ENCODE peak calls at places on chromosome 16, in seven cellular contexts. One of them, this sample, is unnamed.

GRCh38 chr16:65672960-65673359 is 551.1 kb upstream of the CDH11 start:
- DNase-seq in H9: no peak
- DNase-seq in H1: no peak
- DNase-seq in neuronal stem cell: no peak
- DNase-seq in IMR-90: peak
- DNase-seq in trophoblast cell: no peak
- DNase-seq in mesenchymal stem cell: no peak
- DNase-seq in this sample: peak

GRCh38 chr16:86029131-86029741 is 130.3 kb downstream of the IRF8 start:
- DNase-seq in IMR-90: peak
- DNase-seq in H9: no peak
- DNase-seq in mesenchymal stem cell: peak
- DNase-seq in trophoblast cell: no peak
- DNase-seq in neuronal stem cell: no peak
- DNase-seq in H1: no peak
- DNase-seq in this sample: no peak

GRCh38 chr16:9123871-9124270 is 32.4 kb downstream of the HAPSTR1 start:
- DNase-seq in H9: no peak
- DNase-seq in trophoblast cell: peak
- DNase-seq in H1: no peak
- DNase-seq in IMR-90: no peak
- DNase-seq in neuronal stem cell: no peak
- DNase-seq in mesenchymal stem cell: no peak
- DNase-seq in this sample: no peak

GRCh38 chr16:27717726-27718125 is 167.8 kb downstream of the KATNIP start:
- DNase-seq in H9: no peak
- DNase-seq in H1: no peak
- DNase-seq in trophoblast cell: no peak
- DNase-seq in mesenchymal stem cell: no peak
- DNase-seq in IMR-90: no peak
- DNase-seq in neuronal stem cell: no peak
- DNase-seq in this sample: no peak

GRCh38 chr16:27401768-27402568 is at the start of gene IL21R:
- DNase-seq in mesenchymal stem cell: no peak
- DNase-seq in H9: no peak
- DNase-seq in H1: no peak
- DNase-seq in trophoblast cell: no peak
- DNase-seq in IMR-90: peak
- DNase-seq in neuronal stem cell: no peak
- DNase-seq in this sample: no peak

GRCh38 chr16:57071840-57072541 is 20.4 kb upstream of the CPNE2 start:
- DNase-seq in H9: no peak
- DNase-seq in H1: no peak
- DNase-seq in neuronal stem cell: no peak
- DNase-seq in trophoblast cell: no peak
- DNase-seq in mesenchymal stem cell: peak
- DNase-seq in IMR-90: peak
- DNase-seq in this sample: no peak

GRCh38 chr16:86929149-86929871 is 351.0 kb downstream of the FOXL1 start:
- DNase-seq in mesenchymal stem cell: peak
- DNase-seq in neuronal stem cell: no peak
- DNase-seq in H1: no peak
- DNase-seq in trophoblast cell: peak
- DNase-seq in H9: no peak
- DNase-seq in IMR-90: peak
- DNase-seq in this sample: peak

GRCh38 chr16:82070656-82071369 is 35.8 kb downstream of the HSD17B2 start:
- DNase-seq in neuronal stem cell: no peak
- DNase-seq in trophoblast cell: no peak
- DNase-seq in H1: no peak
- DNase-seq in H9: no peak
- DNase-seq in IMR-90: peak
- DNase-seq in mesenchymal stem cell: peak
- DNase-seq in this sample: peak

GRCh38 chr16:54931757-54932660 is 1.3 kb downstream of the IRX5 start:
- DNase-seq in trophoblast cell: no peak
- DNase-seq in H1: no peak
- DNase-seq in IMR-90: no peak
- DNase-seq in neuronal stem cell: no peak
- DNase-seq in H9: no peak
- DNase-seq in mesenchymal stem cell: no peak
- DNase-seq in this sample: no peak

GRCh38 chr16:81987706-81988105 is 23.6 kb downstream of the SDR42E1 start:
- DNase-seq in mesenchymal stem cell: no peak
- DNase-seq in IMR-90: no peak
- DNase-seq in H9: no peak
- DNase-seq in H1: no peak
- DNase-seq in trophoblast cell: peak
- DNase-seq in neuronal stem cell: no peak
- DNase-seq in this sample: no peak

GRCh38 chr16:64964126-64964540 is 157.7 kb downstream of the CDH11 start:
- DNase-seq in H1: no peak
- DNase-seq in neuronal stem cell: no peak
- DNase-seq in mesenchymal stem cell: peak
- DNase-seq in H9: no peak
- DNase-seq in trophoblast cell: no peak
- DNase-seq in IMR-90: peak
- DNase-seq in this sample: no peak

GRCh38 chr16:19001788-19002187 is 18.1 kb downstream of the TMC7 start:
- DNase-seq in neuronal stem cell: no peak
- DNase-seq in H9: no peak
- DNase-seq in mesenchymal stem cell: peak
- DNase-seq in H1: no peak
- DNase-seq in IMR-90: peak
- DNase-seq in trophoblast cell: no peak
- DNase-seq in this sample: no peak

GRCh38 chr16:2329532-2329931 is 11.0 kb downstream of the ABCA3 start:
- DNase-seq in trophoblast cell: no peak
- DNase-seq in mesenchymal stem cell: no peak
- DNase-seq in IMR-90: no peak
- DNase-seq in neuronal stem cell: no peak
- DNase-seq in H9: no peak
- DNase-seq in H1: no peak
- DNase-seq in this sample: no peak

GRCh38 chr16:75340715-75341500 is 89.5 kb upstream of the BCAR1 start:
- DNase-seq in H9: no peak
- DNase-seq in H1: peak
- DNase-seq in IMR-90: peak
- DNase-seq in neuronal stem cell: no peak
- DNase-seq in trophoblast cell: no peak
- DNase-seq in mesenchymal stem cell: peak
- DNase-seq in this sample: peak

GRCh38 chr16:88856122-88856827 is 472 bp downstream of the GALNS start:
- DNase-seq in trophoblast cell: no peak
- DNase-seq in H9: peak
- DNase-seq in mesenchymal stem cell: no peak
- DNase-seq in H1: no peak
- DNase-seq in IMR-90: no peak
- DNase-seq in neuronal stem cell: peak
- DNase-seq in this sample: peak

GRCh38 chr16:4659363-4660353 is 33.7 kb upstream of the NUDT16L1 start:
- DNase-seq in H1: no peak
- DNase-seq in H9: no peak
- DNase-seq in IMR-90: no peak
- DNase-seq in neuronal stem cell: no peak
- DNase-seq in mesenchymal stem cell: no peak
- DNase-seq in trophoblast cell: no peak
- DNase-seq in this sample: no peak

GRCh38 chr16:87945351-87946042 is 5.7 kb upstream of the BANP start:
- DNase-seq in neuronal stem cell: peak
- DNase-seq in trophoblast cell: peak
- DNase-seq in IMR-90: peak
- DNase-seq in mesenchymal stem cell: peak
- DNase-seq in H9: peak
- DNase-seq in H1: no peak
- DNase-seq in this sample: peak

GRCh38 chr16:82135844-82136243 is 34.2 kb downstream of the MPHOSPH6 start:
- DNase-seq in mesenchymal stem cell: no peak
- DNase-seq in neuronal stem cell: no peak
- DNase-seq in IMR-90: no peak
- DNase-seq in H1: no peak
- DNase-seq in trophoblast cell: no peak
- DNase-seq in H9: no peak
- DNase-seq in this sample: no peak

GRCh38 chr16:1772362-1772907 is at the start of gene EME2:
- DNase-seq in trophoblast cell: peak
- DNase-seq in neuronal stem cell: peak
- DNase-seq in IMR-90: peak
- DNase-seq in H1: no peak
- DNase-seq in mesenchymal stem cell: peak
- DNase-seq in H9: no peak
- DNase-seq in this sample: no peak

GRCh38 chr16:47492428-47493357 is 31.6 kb downstream of the PHKB start:
- DNase-seq in neuronal stem cell: no peak
- DNase-seq in IMR-90: peak
- DNase-seq in trophoblast cell: peak
- DNase-seq in mesenchymal stem cell: peak
- DNase-seq in H9: no peak
- DNase-seq in H1: no peak
- DNase-seq in this sample: no peak

GRCh38 chr16:30494709-30495108 is 22.2 kb downstream of the ITGAL start:
- DNase-seq in mesenchymal stem cell: no peak
- DNase-seq in H1: no peak
- DNase-seq in neuronal stem cell: no peak
- DNase-seq in H9: no peak
- DNase-seq in trophoblast cell: no peak
- DNase-seq in IMR-90: no peak
- DNase-seq in this sample: no peak

GRCh38 chr16:87723224-87723619 is 42.6 kb downstream of the KLHDC4 start:
- DNase-seq in IMR-90: peak
- DNase-seq in H1: no peak
- DNase-seq in mesenchymal stem cell: peak
- DNase-seq in trophoblast cell: peak
- DNase-seq in neuronal stem cell: no peak
- DNase-seq in H9: no peak
- DNase-seq in this sample: no peak

GRCh38 chr16:252366-253337 is 18.0 kb downstream of the FAM234A start:
- DNase-seq in H1: no peak
- DNase-seq in trophoblast cell: no peak
- DNase-seq in neuronal stem cell: no peak
- DNase-seq in mesenchymal stem cell: no peak
- DNase-seq in IMR-90: no peak
- DNase-seq in H9: no peak
- DNase-seq in this sample: no peak

GRCh38 chr16:20023190-20023589 is 50.5 kb downstream of the GPR139 start:
- DNase-seq in mesenchymal stem cell: peak
- DNase-seq in H1: no peak
- DNase-seq in neuronal stem cell: peak
- DNase-seq in H9: no peak
- DNase-seq in trophoblast cell: peak
- DNase-seq in IMR-90: peak
- DNase-seq in this sample: peak

DNA sequence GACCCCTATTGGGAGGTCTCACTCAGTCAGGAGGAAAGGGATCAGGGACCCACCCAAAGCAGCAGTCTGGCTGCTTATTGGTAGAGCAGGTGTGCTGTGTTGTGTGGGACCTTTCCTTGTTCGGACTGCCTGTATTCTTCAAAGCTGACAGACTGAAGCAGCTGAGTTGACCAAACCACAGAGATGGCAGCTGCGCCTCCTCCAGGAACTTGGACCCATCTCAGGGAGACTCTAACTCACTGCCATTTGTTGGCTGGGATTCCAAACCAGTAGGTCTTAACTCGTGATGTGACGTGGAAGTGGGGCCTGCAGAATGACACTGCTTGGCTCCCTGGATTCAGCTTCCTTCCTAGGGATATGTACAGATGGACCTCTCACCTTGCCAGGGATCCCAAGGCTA is 9.6 kb upstream of the UQCRC2 start:
- DNase-seq in H1: no peak
- DNase-seq in mesenchymal stem cell: no peak
- DNase-seq in H9: no peak
- DNase-seq in neuronal stem cell: no peak
- DNase-seq in trophoblast cell: no peak
- DNase-seq in IMR-90: no peak
- DNase-seq in this sample: no peak
- H3K18ac ChIP-seq in H1: no peak
- H3K18ac ChIP-seq in mesenchymal stem cell: no peak
- H3K18ac ChIP-seq in H9: no peak
- H3K18ac ChIP-seq in neuronal stem cell: no peak
- H3K18ac ChIP-seq in trophoblast cell: no peak
- H3K18ac ChIP-seq in IMR-90: no peak
- H3K18ac ChIP-seq in this sample: no peak

DNA sequence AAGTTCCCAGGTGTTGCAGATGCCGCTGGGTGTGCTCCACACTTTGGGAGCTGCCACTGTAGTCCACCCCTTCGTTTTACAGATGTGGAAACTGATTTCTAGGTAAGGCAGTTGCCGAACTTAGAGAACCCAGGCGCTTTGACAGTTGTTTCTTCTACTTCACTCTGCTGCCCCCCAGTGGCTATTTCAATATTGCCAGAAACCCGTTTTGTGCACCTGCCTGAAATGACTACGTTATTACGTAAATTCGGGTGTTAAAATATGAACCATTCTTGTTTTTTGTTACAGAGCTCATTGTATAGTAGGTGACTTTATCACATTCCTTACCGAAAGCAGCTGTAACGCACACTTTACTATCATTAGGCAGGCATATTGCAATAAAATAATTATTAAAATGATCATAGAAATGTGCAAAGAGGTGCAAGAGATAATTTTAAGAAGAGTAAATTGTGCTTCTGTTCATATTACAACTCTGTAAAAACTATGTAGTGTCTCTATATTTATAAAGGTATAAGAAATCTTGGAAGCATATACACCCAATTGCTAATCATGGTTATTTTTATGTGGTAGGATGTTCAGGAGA is 44.9 kb downstream of the OTOA start:
- DNase-seq in trophoblast cell: peak
- DNase-seq in H9: peak
- DNase-seq in H1: no peak
- DNase-seq in neuronal stem cell: peak
- DNase-seq in mesenchymal stem cell: peak
- DNase-seq in IMR-90: peak
- DNase-seq in this sample: peak
- H3K18ac ChIP-seq in trophoblast cell: no peak
- H3K18ac ChIP-seq in H9: no peak
- H3K18ac ChIP-seq in H1: no peak
- H3K18ac ChIP-seq in neuronal stem cell: no peak
- H3K18ac ChIP-seq in mesenchymal stem cell: no peak
- H3K18ac ChIP-seq in IMR-90: no peak
- H3K18ac ChIP-seq in this sample: no peak

GRCh38 chr16:22785552-22785951 is 28.4 kb upstream of the HS3ST2 start:
- DNase-seq in neuronal stem cell: no peak
- DNase-seq in H9: no peak
- DNase-seq in IMR-90: no peak
- DNase-seq in H1: no peak
- DNase-seq in trophoblast cell: no peak
- DNase-seq in mesenchymal stem cell: no peak
- DNase-seq in this sample: no peak
- H3K18ac ChIP-seq in neuronal stem cell: no peak
- H3K18ac ChIP-seq in H9: no peak
- H3K18ac ChIP-seq in IMR-90: no peak
- H3K18ac ChIP-seq in H1: no peak
- H3K18ac ChIP-seq in trophoblast cell: no peak
- H3K18ac ChIP-seq in mesenchymal stem cell: no peak
- H3K18ac ChIP-seq in this sample: no peak

DNA sequence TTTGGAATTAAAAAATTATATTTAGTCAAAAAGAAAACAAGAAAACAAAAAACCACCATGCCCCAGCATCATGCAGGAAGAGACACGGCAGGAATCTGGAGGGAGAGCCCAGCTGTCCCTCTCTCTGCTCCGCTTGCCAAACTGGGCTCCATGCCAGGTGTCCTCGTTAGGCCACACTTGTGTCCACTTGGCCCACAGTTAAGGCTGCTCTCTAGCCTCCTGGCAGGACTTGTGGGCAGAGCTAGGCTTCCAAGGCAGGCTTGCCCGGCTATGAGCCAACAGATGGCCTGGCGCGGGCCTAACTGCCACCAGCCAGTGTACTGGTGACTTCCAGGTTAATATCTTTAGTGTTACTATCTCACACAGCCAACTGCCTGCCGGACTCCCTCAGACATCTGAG is 10.6 kb downstream of the ATP6V0D1 start:
- DNase-seq in neuronal stem cell: no peak
- DNase-seq in H1: no peak
- DNase-seq in H9: no peak
- DNase-seq in mesenchymal stem cell: no peak
- DNase-seq in IMR-90: no peak
- DNase-seq in trophoblast cell: no peak
- DNase-seq in this sample: no peak
- H3K18ac ChIP-seq in neuronal stem cell: no peak
- H3K18ac ChIP-seq in H1: no peak
- H3K18ac ChIP-seq in H9: no peak
- H3K18ac ChIP-seq in mesenchymal stem cell: no peak
- H3K18ac ChIP-seq in IMR-90: no peak
- H3K18ac ChIP-seq in trophoblast cell: no peak
- H3K18ac ChIP-seq in this sample: no peak